ENCODE peak calls at places on chromosomes 3 and 15, in six cellular contexts. One of them, this sample, is unnamed.

GRCh38 chr15:65028921-65029735 is at the start of gene MTFMT:
- DNase-seq in small intestine: peak
- DNase-seq in CD8-positive, alpha-beta memory T cell: peak
- DNase-seq in Caco-2: peak
- DNase-seq in aorta: peak
- DNase-seq in AG04449: no peak
- DNase-seq in this sample: peak

GRCh38 chr3:8153778-8154177 is 347.8 kb upstream of the LMCD1 start:
- DNase-seq in Caco-2: no peak
- DNase-seq in AG04449: no peak
- DNase-seq in small intestine: no peak
- DNase-seq in aorta: no peak
- DNase-seq in CD8-positive, alpha-beta memory T cell: no peak
- DNase-seq in this sample: no peak

GRCh38 chr15:69034352-69034751 is 19.9 kb downstream of the NOX5 start:
- DNase-seq in Caco-2: no peak
- DNase-seq in small intestine: no peak
- DNase-seq in CD8-positive, alpha-beta memory T cell: no peak
- DNase-seq in aorta: no peak
- DNase-seq in AG04449: peak
- DNase-seq in this sample: no peak

GRCh38 chr3:193620650-193621049 is 27.6 kb downstream of the OPA1 start:
- DNase-seq in small intestine: no peak
- DNase-seq in Caco-2: no peak
- DNase-seq in aorta: no peak
- DNase-seq in AG04449: no peak
- DNase-seq in CD8-positive, alpha-beta memory T cell: no peak
- DNase-seq in this sample: no peak

GRCh38 chr3:74033366-74033765 is 408.6 kb upstream of the PDZRN3 start:
- DNase-seq in small intestine: no peak
- DNase-seq in Caco-2: no peak
- DNase-seq in AG04449: no peak
- DNase-seq in CD8-positive, alpha-beta memory T cell: no peak
- DNase-seq in aorta: no peak
- DNase-seq in this sample: no peak

GRCh38 chr15:78306176-78306774 is 6.9 kb upstream of the SKIC8 start:
- DNase-seq in AG04449: no peak
- DNase-seq in small intestine: no peak
- DNase-seq in CD8-positive, alpha-beta memory T cell: no peak
- DNase-seq in Caco-2: no peak
- DNase-seq in aorta: no peak
- DNase-seq in this sample: no peak

GRCh38 chr15:40743921-40744809 is 10.9 kb downstream of the RMDN3 start:
- DNase-seq in CD8-positive, alpha-beta memory T cell: peak
- DNase-seq in small intestine: peak
- DNase-seq in Caco-2: peak
- DNase-seq in AG04449: no peak
- DNase-seq in aorta: peak
- DNase-seq in this sample: no peak

GRCh38 chr15:85598718-85599398 is 195.9 kb downstream of the KLHL25 start:
- DNase-seq in AG04449: no peak
- DNase-seq in small intestine: no peak
- DNase-seq in Caco-2: no peak
- DNase-seq in aorta: no peak
- DNase-seq in CD8-positive, alpha-beta memory T cell: no peak
- DNase-seq in this sample: no peak

GRCh38 chr3:46880884-46881818 is 3.6 kb downstream of the PTH1R start:
- DNase-seq in CD8-positive, alpha-beta memory T cell: no peak
- DNase-seq in aorta: no peak
- DNase-seq in small intestine: no peak
- DNase-seq in AG04449: no peak
- DNase-seq in Caco-2: no peak
- DNase-seq in this sample: peak

GRCh38 chr3:126811530-126811929 is 107.5 kb downstream of the CHCHD6 start:
- DNase-seq in CD8-positive, alpha-beta memory T cell: no peak
- DNase-seq in Caco-2: no peak
- DNase-seq in small intestine: no peak
- DNase-seq in aorta: no peak
- DNase-seq in AG04449: no peak
- DNase-seq in this sample: no peak

GRCh38 chr3:4524423-4524769 is 31.2 kb downstream of the ITPR1 start:
- DNase-seq in Caco-2: no peak
- DNase-seq in AG04449: no peak
- DNase-seq in CD8-positive, alpha-beta memory T cell: no peak
- DNase-seq in small intestine: peak
- DNase-seq in aorta: no peak
- DNase-seq in this sample: no peak

GRCh38 chr3:18890459-18890858 is 257.9 kb upstream of the KCNH8 start:
- DNase-seq in aorta: no peak
- DNase-seq in small intestine: no peak
- DNase-seq in CD8-positive, alpha-beta memory T cell: no peak
- DNase-seq in AG04449: no peak
- DNase-seq in Caco-2: no peak
- DNase-seq in this sample: no peak

GRCh38 chr3:18888370-18888769 is 259.9 kb upstream of the KCNH8 start:
- DNase-seq in Caco-2: no peak
- DNase-seq in small intestine: no peak
- DNase-seq in aorta: no peak
- DNase-seq in AG04449: no peak
- DNase-seq in CD8-positive, alpha-beta memory T cell: no peak
- DNase-seq in this sample: no peak

GRCh38 chr3:18891641-18892040 is 256.7 kb upstream of the KCNH8 start:
- DNase-seq in AG04449: no peak
- DNase-seq in aorta: no peak
- DNase-seq in Caco-2: no peak
- DNase-seq in small intestine: no peak
- DNase-seq in CD8-positive, alpha-beta memory T cell: peak
- DNase-seq in this sample: no peak
- H3K4me3 ChIP-seq in AG04449: no peak
- H3K4me3 ChIP-seq in aorta: no peak
- H3K4me3 ChIP-seq in Caco-2: no peak
- H3K4me3 ChIP-seq in small intestine: no peak
- H3K4me3 ChIP-seq in CD8-positive, alpha-beta memory T cell: no peak
- H3K4me3 ChIP-seq in this sample: no peak

DNA sequence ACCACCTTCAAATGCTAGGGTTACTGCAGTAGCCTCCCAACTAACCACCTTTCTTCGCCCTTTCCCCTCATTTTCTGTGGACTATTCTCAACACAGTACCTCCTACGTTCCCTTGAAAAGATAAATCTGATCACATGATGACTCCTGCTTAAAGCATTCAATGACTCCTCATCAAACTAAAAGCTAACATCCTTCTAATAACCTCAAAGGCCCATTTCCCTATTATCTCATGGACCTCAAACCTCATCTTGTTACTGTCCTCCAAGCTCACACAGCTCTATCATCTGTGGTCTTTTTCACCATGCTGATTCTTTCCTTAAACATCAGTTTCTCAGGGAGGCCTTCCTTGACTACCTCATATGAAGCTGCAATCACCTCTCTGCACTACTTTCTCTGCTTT is 29.6 kb downstream of the GADL1 start:
- DNase-seq in CD8-positive, alpha-beta memory T cell: no peak
- DNase-seq in aorta: no peak
- DNase-seq in AG04449: no peak
- DNase-seq in small intestine: no peak
- DNase-seq in Caco-2: no peak
- DNase-seq in this sample: no peak
- H3K4me3 ChIP-seq in CD8-positive, alpha-beta memory T cell: no peak
- H3K4me3 ChIP-seq in aorta: no peak
- H3K4me3 ChIP-seq in AG04449: no peak
- H3K4me3 ChIP-seq in small intestine: no peak
- H3K4me3 ChIP-seq in Caco-2: no peak
- H3K4me3 ChIP-seq in this sample: no peak

GRCh38 chr15:86649277-86649676 is 569.6 kb downstream of the AGBL1 start:
- DNase-seq in aorta: no peak
- DNase-seq in CD8-positive, alpha-beta memory T cell: no peak
- DNase-seq in AG04449: no peak
- DNase-seq in small intestine: no peak
- DNase-seq in Caco-2: no peak
- DNase-seq in this sample: no peak
- H3K4me3 ChIP-seq in aorta: no peak
- H3K4me3 ChIP-seq in CD8-positive, alpha-beta memory T cell: no peak
- H3K4me3 ChIP-seq in AG04449: no peak
- H3K4me3 ChIP-seq in small intestine: no peak
- H3K4me3 ChIP-seq in Caco-2: no peak
- H3K4me3 ChIP-seq in this sample: no peak

GRCh38 chr15:63188247-63188936 is 1.0 kb upstream of the RAB8B start:
- DNase-seq in aorta: no peak
- DNase-seq in CD8-positive, alpha-beta memory T cell: no peak
- DNase-seq in AG04449: no peak
- DNase-seq in small intestine: no peak
- DNase-seq in Caco-2: no peak
- DNase-seq in this sample: peak

GRCh38 chr15:63188937-63189871 is at the start of gene RAB8B:
- DNase-seq in aorta: peak
- DNase-seq in Caco-2: peak
- DNase-seq in AG04449: peak
- DNase-seq in CD8-positive, alpha-beta memory T cell: peak
- DNase-seq in small intestine: peak
- DNase-seq in this sample: peak

GRCh38 chr15:63191895-63192603 is 2.6 kb downstream of the RAB8B start:
- DNase-seq in Caco-2: no peak
- DNase-seq in AG04449: no peak
- DNase-seq in small intestine: peak
- DNase-seq in CD8-positive, alpha-beta memory T cell: peak
- DNase-seq in aorta: no peak
- DNase-seq in this sample: no peak

GRCh38 chr15:63190993-63191392 is 1.6 kb downstream of the RAB8B start:
- DNase-seq in small intestine: no peak
- DNase-seq in AG04449: no peak
- DNase-seq in CD8-positive, alpha-beta memory T cell: no peak
- DNase-seq in Caco-2: no peak
- DNase-seq in aorta: no peak
- DNase-seq in this sample: no peak

DNA sequence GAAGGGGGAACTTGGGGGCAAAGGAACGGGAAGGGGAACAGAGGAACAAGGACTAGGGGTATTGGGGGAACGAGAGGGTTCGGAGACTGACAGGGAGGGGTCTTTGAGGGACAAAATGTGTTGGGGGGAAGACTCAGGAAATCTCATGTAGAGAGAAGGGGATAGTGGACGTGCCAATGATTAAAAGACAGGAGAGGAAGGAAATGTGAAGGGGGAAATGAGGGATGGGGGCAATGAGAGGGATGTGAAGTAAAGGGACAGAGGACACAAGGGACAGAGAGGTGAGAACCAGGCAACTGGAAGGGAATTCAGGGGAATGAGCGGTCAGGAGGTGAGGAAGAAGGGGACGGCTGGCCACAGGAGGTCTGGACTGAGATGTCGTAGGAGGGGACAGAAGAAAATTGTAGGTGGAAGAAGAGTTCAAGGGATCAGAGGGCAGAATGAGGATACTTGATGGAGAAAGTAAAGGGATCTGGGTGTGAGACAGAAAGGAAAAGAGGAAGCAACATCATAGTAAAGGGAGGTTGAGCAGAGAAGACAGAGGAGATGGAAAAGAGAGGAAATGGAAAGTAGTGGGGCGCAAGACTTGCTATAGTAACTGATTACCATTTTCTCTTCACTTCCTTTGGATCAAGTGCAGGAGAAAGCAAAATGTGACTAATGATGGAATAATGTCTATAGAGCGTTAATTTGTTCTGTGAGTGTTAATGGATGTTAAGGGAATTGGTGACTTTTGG is 717 bp downstream of the RAB8B start:
- DNase-seq in AG04449: no peak
- DNase-seq in small intestine: peak
- DNase-seq in Caco-2: no peak
- DNase-seq in CD8-positive, alpha-beta memory T cell: no peak
- DNase-seq in aorta: no peak
- DNase-seq in this sample: no peak
- H3K4me3 ChIP-seq in AG04449: peak
- H3K4me3 ChIP-seq in small intestine: peak
- H3K4me3 ChIP-seq in Caco-2: peak
- H3K4me3 ChIP-seq in CD8-positive, alpha-beta memory T cell: peak
- H3K4me3 ChIP-seq in aorta: peak
- H3K4me3 ChIP-seq in this sample: peak

GRCh38 chr3:42179110-42179725 is 86.8 kb downstream of the CCK start:
- DNase-seq in small intestine: peak
- DNase-seq in CD8-positive, alpha-beta memory T cell: no peak
- DNase-seq in aorta: no peak
- DNase-seq in Caco-2: peak
- DNase-seq in AG04449: peak
- DNase-seq in this sample: peak
- H3K4me3 ChIP-seq in small intestine: no peak
- H3K4me3 ChIP-seq in CD8-positive, alpha-beta memory T cell: no peak
- H3K4me3 ChIP-seq in aorta: no peak
- H3K4me3 ChIP-seq in Caco-2: no peak
- H3K4me3 ChIP-seq in AG04449: no peak
- H3K4me3 ChIP-seq in this sample: no peak

DNA sequence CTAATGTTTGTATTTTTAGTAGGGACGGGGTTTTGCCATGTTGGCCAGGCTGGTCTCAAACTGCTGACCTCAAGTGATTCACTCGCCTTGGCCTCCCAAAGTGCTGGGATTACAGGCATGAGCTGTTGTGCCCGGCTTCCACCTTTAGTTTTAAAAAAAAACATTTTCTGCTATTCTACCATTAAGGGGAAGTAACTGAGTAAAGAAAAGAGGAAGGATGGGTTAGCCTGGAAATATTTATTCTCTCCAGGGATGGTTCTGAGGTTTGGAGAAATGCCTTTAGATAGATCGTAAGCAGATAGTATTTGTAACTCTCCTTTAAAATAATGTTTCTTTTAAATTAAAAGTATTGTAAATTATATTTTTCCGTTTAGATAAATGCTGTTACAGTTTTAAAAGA is 3.2 kb downstream of the AP4E1 start:
- DNase-seq in small intestine: no peak
- DNase-seq in aorta: no peak
- DNase-seq in Caco-2: no peak
- DNase-seq in CD8-positive, alpha-beta memory T cell: no peak
- DNase-seq in AG04449: no peak
- DNase-seq in this sample: no peak
- H3K4me3 ChIP-seq in small intestine: no peak
- H3K4me3 ChIP-seq in aorta: no peak
- H3K4me3 ChIP-seq in Caco-2: no peak
- H3K4me3 ChIP-seq in CD8-positive, alpha-beta memory T cell: no peak
- H3K4me3 ChIP-seq in AG04449: no peak
- H3K4me3 ChIP-seq in this sample: no peak

GRCh38 chr3:105728913-105729312 is 139.9 kb downstream of the CBLB start:
- DNase-seq in CD8-positive, alpha-beta memory T cell: no peak
- DNase-seq in Caco-2: no peak
- DNase-seq in aorta: no peak
- DNase-seq in small intestine: no peak
- DNase-seq in AG04449: no peak
- DNase-seq in this sample: no peak
- H3K4me3 ChIP-seq in CD8-positive, alpha-beta memory T cell: no peak
- H3K4me3 ChIP-seq in Caco-2: no peak
- H3K4me3 ChIP-seq in aorta: no peak
- H3K4me3 ChIP-seq in small intestine: no peak
- H3K4me3 ChIP-seq in AG04449: no peak
- H3K4me3 ChIP-seq in this sample: no peak